ENCODE peak calls at places on chromosomes 1 and 21, in eight cellular contexts. Y is left ventricle myocardium inferior; N is CD8-positive, alpha-beta T cell; Q is epithelial cell of proximal tubule; P is HCT116; J is GM10248; K is ascending aorta; S is SK-N-SH. R is an unnamed sample.
A peak's percentile ranks its signal among the peaks of the same experiment; 100 is the strongest.

GRCh38 chr1:61005572-61006386 is 76.6 kb upstream of the NFIA start:
- DNase-seq in J (no peak), N (no peak), S (no peak), K (no peak), Y (no peak), Q (no peak), P (no peak), R (no peak)

GRCh38 chr1:155278689-155279160 is 1.5 kb downstream of the HCN3 start:
- DNase-seq in J (no peak), Q (no peak), S (no peak), P (no peak), N (no peak), K (no peak), Y (no peak), R (no peak)

GRCh38 chr1:44587796-44588460 is 86.4 kb downstream of the TMEM53 start:
- DNase-seq in N (no peak), Y (no peak), J (no peak), P (no peak), Q (no peak), S (no peak), K (no peak), R (peak; percentile 77)

GRCh38 chr1:200124309-200124708 is 96.8 kb downstream of the NR5A2 start:
- DNase-seq in Y (no peak), N (no peak), J (no peak), P (no peak), K (no peak), S (no peak), Q (no peak), R (no peak)

GRCh38 chr1:154966111-154966510 is 4.4 kb downstream of the SHC1 start:
- DNase-seq in S (no peak), J (no peak), K (no peak), Q (no peak), Y (no peak), P (no peak), N (no peak), R (no peak)

GRCh38 chr1:219476716-219477115 is 136.2 kb downstream of the ZC3H11B start:
- DNase-seq in K (no peak), N (no peak), P (no peak), Q (no peak), Y (no peak), S (no peak), J (no peak), R (no peak)

GRCh38 chr21:36125513-36126121 is 9.3 kb upstream of the CBR3 start:
- DNase-seq in N (no peak), J (peak; percentile 61), Q (no peak), S (peak; percentile 60), P (no peak), Y (peak; percentile 40), K (no peak), R (peak; percentile 68)

GRCh38 chr1:68378296-68379084 is 71.3 kb downstream of the RPE65 start:
- DNase-seq in P (peak; percentile 77), S (no peak), K (no peak), N (no peak), J (no peak), Q (no peak), Y (no peak), R (no peak)

GRCh38 chr1:233045591-233045990 is 95.2 kb downstream of the NTPCR start:
- DNase-seq in K (no peak), S (no peak), Y (no peak), Q (no peak), P (no peak), J (no peak), N (no peak), R (no peak)

GRCh38 chr1:23745515-23745914 is 2.2 kb downstream of the ELOA start:
- DNase-seq in Y (no peak), S (peak; percentile 64), Q (no peak), J (peak; percentile 69), N (no peak), K (no peak), P (peak; percentile 24), R (no peak)

GRCh38 chr1:90114521-90115141 is 119.7 kb downstream of the ZNF326 start:
- DNase-seq in Q (peak; percentile 12), S (peak; percentile 22), N (no peak), K (no peak), Y (no peak), P (peak; percentile 56), J (peak; percentile 20), R (no peak)

GRCh38 chr1:198179556-198179981 is 22.8 kb downstream of the NEK7 start:
- DNase-seq in Q (no peak), K (no peak), S (no peak), P (no peak), J (no peak), Y (no peak), N (no peak), R (no peak)

GRCh38 chr1:152533327-152533938 is 19.2 kb downstream of the CRCT1 start:
- DNase-seq in K (no peak), S (peak; percentile 45), P (peak; percentile 56), N (no peak), J (peak; percentile 43), Y (no peak), Q (peak; percentile 6), R (peak; percentile 20)

GRCh38 chr1:159916240-159917051 is 8.9 kb downstream of the TAGLN2 start:
- DNase-seq in S (peak; percentile 58), K (no peak), Q (no peak), J (no peak), Y (no peak), N (no peak), P (no peak), R (no peak)

GRCh38 chr1:76268341-76268740 is 193.8 kb downstream of the ST6GALNAC3 start:
- DNase-seq in J (no peak), P (no peak), N (no peak), K (no peak), Q (no peak), S (no peak), Y (no peak), R (no peak)

GRCh38 chr1:201011616-201012015 is 11.9 kb downstream of the KIF21B start:
- DNase-seq in K (no peak), Y (no peak), N (no peak), J (no peak), Q (no peak), P (no peak), S (peak; percentile 87), R (no peak)

GRCh38 chr1:241423541-241424479 is 66.8 kb upstream of the RGS7 start:
- DNase-seq in Y (no peak), J (peak; percentile 26), Q (no peak), S (peak; percentile 81), K (no peak), N (no peak), P (no peak), R (peak; percentile 27)
- TF ChIP-seq CTCF in Y (no peak), J (no peak), Q (peak; percentile 9), S (no peak), K (no peak), N (no peak), P (no peak), R (no peak)

DNA sequence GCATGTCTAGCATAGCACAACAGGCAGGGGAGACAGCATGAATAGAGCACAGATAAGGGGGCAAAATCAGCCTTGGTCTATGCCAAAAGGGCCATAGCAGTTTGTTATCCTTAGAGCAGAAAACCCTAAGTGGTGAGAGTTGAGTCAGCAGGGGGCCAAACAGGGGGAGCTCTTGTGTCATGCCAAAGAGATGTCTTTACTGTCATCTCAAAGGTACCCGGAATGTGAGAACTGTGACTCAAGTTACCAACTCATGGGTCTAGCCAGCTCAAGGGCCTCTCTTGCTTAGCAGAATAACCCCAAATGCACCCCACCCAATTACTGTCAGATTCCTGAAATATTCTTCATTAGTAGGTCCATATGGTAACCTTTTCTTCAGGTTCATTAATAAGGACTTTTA is 45.9 kb upstream of the NRDC start:
- DNase-seq in J (no peak), Y (no peak), K (no peak), P (no peak), N (no peak), Q (no peak), S (no peak), R (no peak)
- TF ChIP-seq CTCF in J (no peak), Y (no peak), K (no peak), P (no peak), N (no peak), Q (no peak), S (no peak), R (no peak)

GRCh38 chr1:83990734-83991133 is 8.2 kb downstream of the TTLL7 start:
- DNase-seq in Y (no peak), J (no peak), Q (no peak), P (no peak), N (no peak), K (no peak), S (no peak), R (no peak)
- TF ChIP-seq CTCF in Y (no peak), J (no peak), Q (peak; percentile 24), P (peak; percentile 9), N (peak; percentile 17), K (no peak), S (no peak), R (no peak)

GRCh38 chr1:224183591-224184312 is 712 bp downstream of the DEGS1 start:
- DNase-seq in P (no peak), N (peak; percentile 37), Y (peak; percentile 53), K (no peak), J (peak; percentile 68), Q (no peak), S (peak; percentile 89), R (peak; percentile 57)
- TF ChIP-seq CTCF in P (no peak), N (no peak), Y (no peak), K (no peak), J (no peak), Q (no peak), S (no peak), R (no peak)

DNA sequence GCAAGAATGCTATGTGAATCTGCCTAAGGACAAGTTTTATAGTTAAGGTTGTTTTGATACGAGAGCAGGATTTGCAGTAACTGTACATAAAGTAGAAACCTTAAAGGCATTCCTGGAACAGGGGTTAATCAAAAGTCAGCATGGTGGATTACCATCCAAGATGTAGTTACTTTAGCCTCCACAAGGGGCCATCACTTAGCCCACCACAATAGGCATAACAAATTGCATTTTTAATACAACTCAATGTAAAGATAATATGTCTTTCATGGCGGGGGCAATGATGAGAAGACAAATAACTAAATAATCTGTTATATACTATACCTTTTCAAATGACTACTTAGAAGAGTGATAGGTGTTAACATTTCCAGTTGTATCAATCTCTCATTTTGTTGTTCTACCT is 611.2 kb upstream of the ADGRL4 start:
- DNase-seq in N (no peak), Q (no peak), J (no peak), P (no peak), K (no peak), Y (no peak), S (no peak), R (no peak)
- TF ChIP-seq CTCF in N (no peak), Q (peak; percentile 53), J (no peak), P (no peak), K (no peak), Y (peak; percentile 14), S (peak; percentile 50), R (no peak)

GRCh38 chr1:94596260-94596659 is 54.7 kb upstream of the F3 start:
- DNase-seq in K (no peak), P (no peak), N (no peak), J (no peak), Q (no peak), Y (no peak), S (no peak), R (peak; percentile 28)
- TF ChIP-seq CTCF in K (no peak), P (no peak), N (no peak), J (no peak), Q (no peak), Y (no peak), S (no peak), R (no peak)

GRCh38 chr1:54453089-54453488 is 46.9 kb upstream of the SSBP3 start:
- DNase-seq in S (no peak), Q (no peak), J (no peak), N (no peak), P (no peak), K (no peak), Y (no peak), R (no peak)
- TF ChIP-seq CTCF in S (no peak), Q (no peak), J (no peak), N (no peak), P (no peak), K (no peak), Y (no peak), R (no peak)

GRCh38 chr21:43645414-43645891 is 13.8 kb downstream of the HSF2BP start:
- DNase-seq in K (no peak), Y (no peak), Q (no peak), N (no peak), J (peak; percentile 55), P (no peak), S (no peak), R (peak; percentile 62)
- TF ChIP-seq CTCF in K (peak; percentile 17), Y (peak; percentile 68), Q (peak; percentile 63), N (no peak), J (peak; percentile 54), P (peak; percentile 28), S (peak; percentile 58), R (peak; percentile 45)

R was measured in adrenal gland.